ENCODE peak calls at places on chromosomes 6 and 20, in five cellular contexts. K is naive thymus-derived CD4-positive, alpha-beta T cell; G is astrocyte of the spinal cord; N is CD8-positive, alpha-beta T cell; I is upper lobe of right lung. W is an unnamed sample.

GRCh38 chr20:13147071-13147961 is 73.8 kb upstream of the ISM1 start:
- DNase-seq in K (no peak), G (peak; percentile 66), N (no peak), I (no peak), W (no peak)

GRCh38 chr20:62111148-62111547 is 11.1 kb upstream of the LSM14B start:
- DNase-seq in K (no peak), G (no peak), N (no peak), I (no peak), W (no peak)

GRCh38 chr6:20202070-20202658 is 10.1 kb downstream of the MBOAT1 start:
- DNase-seq in K (no peak), G (peak; percentile 38), N (no peak), I (no peak), W (peak; percentile 84)

GRCh38 chr20:48025061-48025515 is 239.8 kb upstream of the SULF2 start:
- DNase-seq in K (no peak), G (peak; percentile 70), N (no peak), I (no peak), W (no peak)

GRCh38 chr6:154738561-154738961 is 5.3 kb downstream of the SCAF8 start:
- DNase-seq in K (no peak), G (peak; percentile 12), N (no peak), I (no peak), W (no peak)

GRCh38 chr6:84489598-84489997 is 262.2 kb upstream of the CEP162 start:
- DNase-seq in K (no peak), G (no peak), N (no peak), I (no peak), W (no peak)

GRCh38 chr6:148577687-148578488 is 168.9 kb upstream of the UST start:
- DNase-seq in K (peak; percentile 31), G (peak; percentile 82), N (peak; percentile 12), I (peak; percentile 89), W (no peak)

GRCh38 chr6:87799651-87800050 is 97.6 kb upstream of the AKIRIN2 start:
- DNase-seq in K (no peak), G (no peak), N (no peak), I (no peak), W (no peak)

GRCh38 chr20:5592165-5592564 is 158.0 kb upstream of the SHLD1 start:
- DNase-seq in K (no peak), G (no peak), N (no peak), I (no peak), W (no peak)

GRCh38 chr20:10522328-10522727 is 87.2 kb downstream of the SLX4IP start:
- DNase-seq in K (no peak), G (peak; percentile 33), N (no peak), I (no peak), W (no peak)

GRCh38 chr6:92364948-92365386 is 1054.4 kb downstream of the EPHA7 start:
- DNase-seq in K (no peak), G (peak; percentile 7), N (no peak), I (no peak), W (no peak)

GRCh38 chr6:117531346-117531745 is 48.9 kb downstream of the DCBLD1 start:
- DNase-seq in K (no peak), G (peak; percentile 56), N (no peak), I (no peak), W (no peak)

GRCh38 chr20:17835941-17836861 is 132.4 kb downstream of the SNX5 start:
- DNase-seq in K (no peak), G (peak; percentile 89), N (no peak), I (no peak), W (no peak)

GRCh38 chr6:33008944-33009861 is at the start of gene HLA-DOA:
- DNase-seq in K (no peak), G (peak; percentile 24), N (peak; percentile 37), I (no peak), W (peak; percentile 82)

GRCh38 chr20:53945478-53945877 is 124.9 kb downstream of the BCAS1 start:
- DNase-seq in K (no peak), G (no peak), N (no peak), I (no peak), W (no peak)

GRCh38 chr6:105692630-105693212 is 289.8 kb upstream of the PREP start:
- DNase-seq in K (no peak), G (no peak), N (no peak), I (no peak), W (no peak)

GRCh38 chr20:58453391-58453790 is 61.8 kb downstream of the APCDD1L start:
- DNase-seq in K (no peak), G (no peak), N (no peak), I (no peak), W (no peak)

GRCh38 chr6:7909323-7910276 is 988 bp downstream of the TXNDC5 start:
- DNase-seq in K (peak; percentile 76), G (peak; percentile 30), N (no peak), I (peak; percentile 86), W (peak; percentile 14)

GRCh38 chr6:57224769-57225515 is 2.8 kb upstream of the RAB23 start:
- DNase-seq in K (no peak), G (no peak), N (no peak), I (no peak), W (no peak)

GRCh38 chr6:45394586-45395095 is 16.9 kb upstream of the SUPT3H start:
- DNase-seq in K (no peak), G (no peak), N (no peak), I (no peak), W (no peak)

GRCh38 chr20:58870293-58871014 is 17.9 kb downstream of the GNAS start:
- DNase-seq in K (peak; percentile 59), G (peak; percentile 45), N (no peak), I (peak; percentile 78), W (peak; percentile 33)

GRCh38 chr6:169714595-169714994 is 9.7 kb downstream of the PHF10 start:
- DNase-seq in K (no peak), G (no peak), N (no peak), I (no peak), W (no peak)

GRCh38 chr20:58219342-58219700 is 9.1 kb downstream of the ANKRD60 start:
- DNase-seq in K (no peak), G (peak; percentile 60), N (no peak), I (no peak), W (no peak)

GRCh38 chr20:50504231-50504823 is 5.9 kb upstream of the PTPN1 start:
- DNase-seq in K (no peak), G (no peak), N (no peak), I (no peak), W (no peak)

GRCh38 chr20:10427060-10427692 is 6.8 kb downstream of the MKKS start:
- DNase-seq in K (no peak), G (peak; percentile 80), N (no peak), I (no peak), W (peak; percentile 38)

GRCh38 chr20:37344506-37345338 is 1.2 kb upstream of the SRC start:
- DNase-seq in K (no peak), G (no peak), N (no peak), I (peak; percentile 83), W (no peak)

GRCh38 chr6:1538348-1538747 is 71.4 kb upstream of the FOXC1 start:
- DNase-seq in K (no peak), G (no peak), N (no peak), I (no peak), W (no peak)

GRCh38 chr20:44182863-44183262 is 4.1 kb downstream of the JPH2 start:
- DNase-seq in K (no peak), G (no peak), N (no peak), I (no peak), W (no peak)
- H3K4me3 ChIP-seq in K (no peak overlapping the region), G (no peak overlapping the region), N (no peak overlapping the region), I (peak overlapping the region; percentile 4), W (no peak overlapping the region)

GRCh38 chr20:52049001-52049731 is 142.4 kb downstream of the ZFP64 start:
- DNase-seq in K (no peak), G (peak; percentile 60), N (no peak), I (no peak), W (no peak)

GRCh38 chr20:52048365-52048764 is 143.2 kb downstream of the ZFP64 start:
- DNase-seq in K (no peak), G (no peak), N (no peak), I (no peak), W (no peak)

GRCh38 chr20:52041966-52042365 is 149.6 kb downstream of the ZFP64 start:
- DNase-seq in K (no peak), G (no peak), N (no peak), I (no peak), W (no peak)

DNA sequence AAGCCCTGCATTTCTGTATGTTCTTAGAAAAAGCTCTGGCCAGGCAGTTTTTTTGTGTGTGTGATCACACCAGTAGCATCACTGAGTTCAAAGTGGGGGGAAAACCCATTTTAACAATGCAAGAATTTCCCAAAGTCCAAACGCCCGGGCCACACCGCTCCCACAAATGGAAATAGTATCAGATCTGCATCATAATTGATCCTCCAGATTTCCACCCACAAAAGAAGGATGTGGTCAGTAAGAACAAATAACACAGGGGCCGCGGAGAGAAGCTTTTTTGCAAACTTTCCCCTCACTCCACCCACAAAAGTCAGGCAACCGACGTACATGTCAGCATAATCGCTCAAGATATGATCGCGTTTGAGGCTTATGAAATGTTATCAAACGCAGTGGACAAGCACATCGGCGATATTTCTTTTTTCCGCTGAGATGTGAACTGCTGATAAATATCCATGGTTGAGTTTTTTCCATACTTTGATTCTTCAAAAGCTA is 143.7 kb downstream of the ZFP64 start:
- DNase-seq in K (peak; percentile 48), G (peak; percentile 87), N (no peak), I (no peak), W (no peak)
- H3K4me3 ChIP-seq in K (no peak overlapping the region), G (peak overlapping the region; percentile 14), N (no peak overlapping the region), I (no peak overlapping the region), W (no peak overlapping the region)

DNA sequence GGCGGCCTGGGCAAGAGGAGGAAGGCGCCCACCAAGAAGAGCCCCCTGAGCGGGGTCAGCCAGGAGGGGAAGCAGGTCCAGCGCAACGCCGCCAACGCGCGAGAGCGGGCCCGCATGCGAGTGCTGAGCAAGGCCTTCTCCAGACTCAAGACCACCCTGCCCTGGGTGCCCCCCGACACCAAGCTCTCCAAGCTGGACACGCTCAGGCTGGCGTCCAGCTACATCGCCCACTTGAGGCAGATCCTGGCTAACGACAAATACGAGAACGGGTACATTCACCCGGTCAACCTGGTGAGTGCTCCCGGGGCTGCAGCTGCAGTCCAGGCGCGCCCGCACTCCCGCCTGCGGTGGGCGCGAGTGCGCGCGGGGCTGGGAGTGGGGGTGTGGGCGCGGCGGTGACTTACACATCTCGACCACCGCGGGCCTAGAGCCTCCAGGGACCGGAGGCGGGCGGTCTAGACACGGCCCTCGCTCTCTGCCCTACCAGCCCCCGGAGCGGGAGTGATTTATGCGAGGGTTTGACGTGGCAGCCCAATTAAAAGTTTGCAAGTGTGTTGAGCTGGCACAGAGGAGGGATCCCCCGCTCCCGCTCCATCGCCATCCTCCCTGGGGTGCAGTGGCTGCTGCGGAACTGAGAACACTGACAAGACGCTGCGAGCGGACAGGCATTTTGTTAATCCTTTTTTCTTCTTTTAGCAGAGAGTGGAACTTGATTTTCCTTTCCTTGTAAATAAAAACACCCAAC is 816 bp downstream of the TCF21 start:
- DNase-seq in K (no peak), G (peak; percentile 60), N (no peak), I (no peak), W (no peak)
- H3K4me3 ChIP-seq in K (no peak overlapping the region), G (peak overlapping the region; percentile 52), N (no peak overlapping the region), I (peak overlapping the region; percentile 56), W (no peak overlapping the region)

GRCh38 chr20:38672504-38672903 is 51.8 kb upstream of the SLC32A1 start:
- DNase-seq in K (no peak), G (no peak), N (no peak), I (no peak), W (no peak)

GRCh38 chr20:38671701-38672292 is 52.5 kb upstream of the SLC32A1 start:
- DNase-seq in K (no peak), G (no peak), N (no peak), I (no peak), W (no peak)

GRCh38 chr20:38674178-38675133 is 49.8 kb upstream of the SLC32A1 start:
- DNase-seq in K (peak; percentile 61), G (peak; percentile 40), N (peak; percentile 13), I (peak; percentile 69), W (peak; percentile 42)

GRCh38 chr20:38673731-38674177 is 50.5 kb upstream of the SLC32A1 start:
- DNase-seq in K (no peak), G (no peak), N (no peak), I (no peak), W (no peak)

GRCh38 chr20:38673261-38673660 is 51.0 kb upstream of the SLC32A1 start:
- DNase-seq in K (no peak), G (no peak), N (no peak), I (no peak), W (no peak)
- H3K4me3 ChIP-seq in K (peak overlapping the region; percentile 61), G (no peak overlapping the region), N (peak overlapping the region; percentile 66), I (no peak overlapping the region), W (peak overlapping the region; percentile 66)

W was measured in CD4-positive, CD25-positive, alpha-beta regulatory T cell.